ENCODE peak calls at places on chromosomes 6 and 20, in ten cellular contexts. M, R, D, N, A, H, W, I, E and Q are unnamed samples.

GRCh38 chr20:2816583-2817340 is 598 bp downstream of the TMEM239 start:
- DNase-seq in N (no peak), A (no peak), W (no peak), M (no peak), H (no peak), D (peak), I (no peak), R (no peak), E (no peak), Q (no peak)

GRCh38 chr6:15914553-15914952 is 214.3 kb upstream of the MYLIP start:
- DNase-seq in N (no peak), W (no peak), M (no peak), E (no peak), I (no peak), D (no peak), R (no peak), H (no peak), A (no peak), Q (no peak)

GRCh38 chr6:1832844-1833787 is 223.4 kb downstream of the FOXC1 start:
- DNase-seq in H (peak), E (no peak), R (peak), D (no peak), I (no peak), M (peak), A (peak), W (peak), N (no peak), Q (no peak)

GRCh38 chr6:4220619-4221018 is 85.2 kb upstream of the ECI2 start:
- DNase-seq in H (no peak), E (peak), W (no peak), A (no peak), I (no peak), M (peak), R (no peak), D (no peak), N (no peak), Q (no peak)

GRCh38 chr6:14736231-14736953 is 509.5 kb upstream of the JARID2 start:
- DNase-seq in D (no peak), R (no peak), N (no peak), E (no peak), W (no peak), I (no peak), A (no peak), H (no peak), M (no peak), Q (no peak)

GRCh38 chr20:58579819-58580492 is 64.8 kb upstream of the APCDD1L start:
- DNase-seq in D (no peak), M (no peak), E (no peak), H (no peak), W (no peak), N (peak), R (no peak), A (no peak), I (no peak), Q (no peak)

GRCh38 chr20:33524261-33524660 is 34.4 kb downstream of the CBFA2T2 start:
- DNase-seq in A (no peak), H (no peak), R (no peak), D (no peak), N (no peak), M (no peak), I (no peak), E (no peak), W (no peak), Q (no peak)

GRCh38 chr6:79984261-79984660 is 20.2 kb upstream of the TTK start:
- DNase-seq in E (peak), N (no peak), A (no peak), W (no peak), I (no peak), R (no peak), D (no peak), M (peak), H (no peak), Q (no peak)

GRCh38 chr6:22108199-22108598 is 188.6 kb downstream of the PRL start:
- DNase-seq in M (peak), A (no peak), D (no peak), N (no peak), E (peak), W (no peak), H (peak), I (no peak), R (peak), Q (no peak)

GRCh38 chr6:165663283-165663735 is 268 bp upstream of the PDE10A start:
- DNase-seq in D (no peak), I (no peak), H (peak), A (peak), N (peak), E (peak), R (peak), W (no peak), M (peak), Q (no peak)

GRCh38 chr20:50048420-50049166 is 64.4 kb downstream of the UBE2V1 start:
- DNase-seq in M (peak), H (peak), R (peak), E (peak), N (no peak), I (no peak), W (no peak), D (peak), A (no peak), Q (no peak)

GRCh38 chr6:142872376-142872775 is 72.6 kb downstream of the HIVEP2 start:
- DNase-seq in M (peak), W (no peak), N (no peak), D (no peak), I (no peak), H (no peak), E (peak), A (no peak), R (no peak), Q (no peak)

GRCh38 chr6:157188213-157188612 is 135.1 kb downstream of the TMEM242 start:
- DNase-seq in E (no peak), R (no peak), M (no peak), D (no peak), A (no peak), I (no peak), W (no peak), H (no peak), N (no peak), Q (no peak)

GRCh38 chr6:43181942-43182860 is at the start of gene CUL9:
- DNase-seq in E (peak), N (peak), A (peak), I (peak), W (peak), M (peak), H (peak), R (peak), D (peak), Q (peak)

GRCh38 chr6:166005846-166006592 is 161.6 kb downstream of the TBXT start:
- DNase-seq in M (peak), A (peak), E (peak), W (no peak), I (no peak), N (peak), D (no peak), H (peak), R (peak), Q (no peak)

GRCh38 chr6:166032366-166033171 is 135.1 kb downstream of the TBXT start:
- DNase-seq in M (peak), I (no peak), R (peak), H (peak), E (peak), N (peak), W (no peak), A (peak), D (no peak), Q (no peak)

GRCh38 chr6:118735320-118735719 is 83.9 kb upstream of the CEP85L start:
- DNase-seq in N (no peak), H (no peak), M (peak), R (no peak), W (no peak), E (no peak), A (no peak), D (no peak), I (no peak), Q (no peak)

GRCh38 chr6:47276377-47276776 is 33.3 kb downstream of the TNFRSF21 start:
- DNase-seq in M (no peak), R (no peak), I (no peak), D (no peak), H (no peak), E (no peak), A (no peak), W (no peak), N (no peak), Q (no peak)

GRCh38 chr20:22974354-22974753 is 60.8 kb upstream of the SSTR4 start:
- DNase-seq in N (no peak), R (no peak), I (no peak), H (no peak), M (peak), D (no peak), A (no peak), E (peak), W (no peak), Q (no peak)

GRCh38 chr20:25277941-25278521 is 30.1 kb downstream of the PYGB start:
- DNase-seq in H (no peak), R (peak), A (peak), N (peak), M (no peak), E (no peak), I (no peak), W (peak), D (peak), Q (no peak)

GRCh38 chr20:25280574-25281535 is 33.0 kb downstream of the PYGB start:
- DNase-seq in M (no peak), I (no peak), W (peak), R (peak), A (peak), N (peak), E (no peak), D (peak), H (no peak), Q (no peak)

GRCh38 chr20:25278636-25279361 is 30.9 kb downstream of the PYGB start:
- DNase-seq in D (peak), M (no peak), W (peak), A (peak), R (peak), H (no peak), E (no peak), N (peak), I (no peak), Q (no peak)

GRCh38 chr20:25280051-25280573 is 32.2 kb downstream of the PYGB start:
- DNase-seq in A (peak), W (peak), N (peak), D (peak), I (no peak), E (no peak), H (no peak), M (no peak), R (peak), Q (no peak)

GRCh38 chr20:25279403-25279802 is 31.5 kb downstream of the PYGB start:
- DNase-seq in R (no peak), M (no peak), N (no peak), E (no peak), A (no peak), D (peak), H (no peak), W (peak), I (no peak), Q (no peak)
- H3K27ac ChIP-seq in R (no peak), M (no peak), N (peak), E (no peak), A (no peak), D (no peak), H (peak), W (no peak), I (no peak), Q (no peak)

GRCh38 chr20:59976196-59976847 is 18.1 kb downstream of the CDH26 start:
- DNase-seq in N (no peak), R (no peak), D (no peak), E (no peak), W (no peak), A (no peak), M (no peak), I (no peak), H (no peak), Q (no peak)
- H3K27ac ChIP-seq in N (no peak), R (no peak), D (no peak), E (no peak), W (no peak), A (no peak), M (no peak), I (no peak), H (no peak), Q (peak)

DNA sequence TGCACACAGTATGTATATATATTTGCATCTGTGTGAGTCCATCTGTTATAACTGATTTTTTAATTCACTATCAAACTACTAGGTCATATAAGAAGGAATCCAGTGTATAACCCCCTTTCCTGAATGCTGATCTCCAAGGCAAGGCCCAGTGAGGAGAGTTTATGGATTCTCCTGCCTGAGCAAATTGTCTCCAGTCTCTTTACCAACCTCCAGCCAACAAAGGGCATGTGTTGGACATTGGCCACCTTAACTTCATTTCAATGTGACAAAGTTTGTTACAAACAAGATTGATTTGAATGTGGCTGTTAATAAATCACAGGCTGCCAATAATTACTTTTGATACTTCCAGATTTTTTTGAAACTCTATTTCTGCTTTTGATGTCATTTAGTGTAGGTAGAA is 191.6 kb downstream of the HAO1 start:
- DNase-seq in E (no peak), A (no peak), I (no peak), H (no peak), N (no peak), W (no peak), M (no peak), D (no peak), R (no peak), Q (no peak)
- H3K27ac ChIP-seq in E (no peak), A (no peak), I (no peak), H (no peak), N (no peak), W (no peak), M (no peak), D (no peak), R (no peak), Q (no peak)

DNA sequence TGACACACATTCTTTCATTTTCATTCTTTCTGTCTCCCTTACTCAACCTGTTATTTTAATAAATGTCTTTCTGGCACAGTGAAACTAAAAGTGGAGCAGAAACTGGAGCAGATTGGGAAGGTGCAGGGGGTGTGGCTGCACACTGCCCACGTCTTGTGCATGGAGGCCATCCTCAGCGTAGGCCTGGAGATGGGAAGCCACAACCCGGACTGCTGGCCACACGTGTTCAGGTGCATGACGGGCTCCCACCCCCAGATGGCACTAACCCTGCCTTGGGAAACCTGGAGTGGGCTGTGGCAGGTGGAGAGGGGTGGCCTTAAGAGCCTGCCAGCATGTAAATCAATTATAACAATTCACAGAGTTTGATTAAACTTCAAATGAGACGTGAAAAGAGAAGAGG is 71.4 kb upstream of the PBOV1 start:
- DNase-seq in E (no peak), M (no peak), R (peak), H (peak), N (no peak), A (no peak), I (no peak), D (no peak), W (no peak), Q (no peak)
- H3K27ac ChIP-seq in E (no peak), M (no peak), R (no peak), H (no peak), N (no peak), A (no peak), I (no peak), D (no peak), W (no peak), Q (no peak)

DNA sequence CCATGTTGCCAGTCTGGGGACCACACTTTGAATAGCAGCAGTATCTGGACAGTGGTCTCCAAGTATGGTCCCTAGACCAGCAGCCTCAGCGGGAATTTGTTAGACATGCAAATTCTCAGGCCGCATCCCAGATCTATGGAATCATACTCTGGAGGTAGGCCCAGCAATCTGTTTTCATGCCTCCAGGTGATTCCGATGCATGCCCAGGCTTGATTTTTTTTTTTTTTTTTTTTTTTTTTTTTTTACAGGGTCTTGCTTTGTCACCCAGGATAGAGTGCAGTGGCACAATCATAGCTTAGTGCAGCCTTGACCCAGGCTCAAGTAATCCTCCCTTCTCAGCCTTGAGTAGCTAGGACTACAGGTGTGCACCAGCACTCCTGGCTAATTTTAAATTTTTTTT is 682 bp upstream of the SLA2 start:
- DNase-seq in M (no peak), H (no peak), R (no peak), D (no peak), N (no peak), I (no peak), A (no peak), E (no peak), W (no peak), Q (no peak)
- H3K27ac ChIP-seq in M (no peak), H (no peak), R (no peak), D (no peak), N (no peak), I (peak), A (no peak), E (no peak), W (no peak), Q (no peak)

GRCh38 chr6:162261598-162261997 is 466.0 kb downstream of the PRKN start:
- DNase-seq in H (no peak), A (no peak), N (no peak), I (no peak), M (no peak), R (no peak), E (no peak), D (no peak), W (no peak), Q (no peak)

GRCh38 chr6:162260024-162260423 is 467.5 kb downstream of the PRKN start:
- DNase-seq in W (no peak), N (no peak), D (no peak), A (no peak), H (no peak), M (no peak), I (no peak), E (no peak), R (no peak), Q (no peak)

GRCh38 chr6:162258647-162259046 is 468.9 kb downstream of the PRKN start:
- DNase-seq in R (no peak), W (no peak), M (no peak), E (no peak), I (no peak), H (no peak), D (no peak), N (no peak), A (no peak), Q (no peak)

GRCh38 chr6:162262466-162263196 is 464.9 kb downstream of the PRKN start:
- DNase-seq in W (no peak), N (no peak), R (no peak), H (no peak), D (no peak), A (no peak), M (no peak), I (no peak), E (no peak), Q (no peak)

GRCh38 chr6:162264581-162264980 is 463.0 kb downstream of the PRKN start:
- DNase-seq in I (no peak), H (no peak), E (no peak), N (no peak), D (no peak), W (no peak), M (no peak), A (no peak), R (no peak), Q (no peak)
- H3K27ac ChIP-seq in I (no peak), H (no peak), E (no peak), N (no peak), D (no peak), W (no peak), M (no peak), A (no peak), R (no peak), Q (no peak)